ENCODE peak calls at places on chromosomes 3 and 15, in nine cellular contexts. W, O, R, B, F, K, A, U and V are unnamed samples.

GRCh38 chr15:83203543-83203942 is 4.1 kb downstream of the HDGFL3 start:
- DNase-seq in W (no peak), O (no peak), R (no peak), B (no peak), F (no peak), K (no peak), A (no peak), U (no peak), V (no peak)

GRCh38 chr3:169430687-169431404 is 232.7 kb downstream of the MECOM start:
- DNase-seq in W (no peak), O (no peak), R (peak; percentile 80), B (peak; percentile 3), F (no peak), K (peak; percentile 89), A (no peak), U (no peak), V (peak; percentile 45)

GRCh38 chr3:86968224-86968932 is 22.6 kb downstream of the VGLL3 start:
- DNase-seq in W (no peak), O (no peak), R (no peak), B (no peak), F (no peak), K (peak; percentile 22), A (no peak), U (no peak), V (no peak)

GRCh38 chr3:100844063-100844936 is 135.0 kb downstream of the TFG start:
- DNase-seq in W (no peak), O (no peak), R (peak; percentile 89), B (no peak), F (no peak), K (no peak), A (no peak), U (no peak), V (no peak)

GRCh38 chr15:80852676-80853075 is 73.5 kb downstream of the CEMIP start:
- DNase-seq in W (no peak), O (no peak), R (peak; percentile 62), B (no peak), F (peak; percentile 20), K (peak; percentile 89), A (no peak), U (no peak), V (peak; percentile 49)

GRCh38 chr3:111072016-111072891 is 638 bp downstream of the NECTIN3 start:
- DNase-seq in W (no peak), O (peak; percentile 79), R (peak; percentile 52), B (peak; percentile 38), F (peak; percentile 18), K (peak; percentile 26), A (no peak), U (peak; percentile 22), V (peak; percentile 39)

GRCh38 chr3:189355115-189355480 is 183.3 kb downstream of the TPRG1 start:
- DNase-seq in W (no peak), O (no peak), R (no peak), B (no peak), F (no peak), K (no peak), A (no peak), U (no peak), V (no peak)

GRCh38 chr3:157914882-157915281 is 191.3 kb downstream of the SHOX2 start:
- DNase-seq in W (no peak), O (no peak), R (no peak), B (no peak), F (no peak), K (peak; percentile 75), A (no peak), U (no peak), V (peak; percentile 5)

GRCh38 chr15:42036112-42036905 is 15.5 kb upstream of the PLA2G4E start:
- DNase-seq in W (no peak), O (no peak), R (no peak), B (no peak), F (no peak), K (no peak), A (no peak), U (no peak), V (no peak)

GRCh38 chr3:173397161-173398110 is at the start of gene NLGN1:
- DNase-seq in W (no peak), O (peak; percentile 87), R (peak; percentile 1), B (peak; percentile 73), F (peak; percentile 85), K (peak; percentile 17), A (no peak), U (no peak), V (no peak)

GRCh38 chr3:41035445-41036022 is 163.8 kb upstream of the CTNNB1 start:
- DNase-seq in W (no peak), O (no peak), R (no peak), B (no peak), F (no peak), K (no peak), A (no peak), U (no peak), V (no peak)

GRCh38 chr3:61864886-61865285 is 303.5 kb downstream of the PTPRG start:
- DNase-seq in W (no peak), O (no peak), R (peak; percentile 9), B (peak; percentile 22), F (no peak), K (no peak), A (no peak), U (no peak), V (no peak)

GRCh38 chr15:34436956-34437442 is 609 bp downstream of the GOLGA8A start:
- DNase-seq in W (peak; percentile 44), O (no peak), R (peak; percentile 26), B (peak; percentile 42), F (peak; percentile 4), K (peak; percentile 47), A (peak; percentile 52), U (peak; percentile 30), V (peak; percentile 35)

GRCh38 chr3:3799173-3800075 is at the start of gene LRRN1:
- DNase-seq in W (peak; percentile 71), O (no peak), R (peak; percentile 9), B (no peak), F (peak; percentile 87), K (no peak), A (peak; percentile 21), U (peak; percentile 51), V (peak; percentile 12)

GRCh38 chr3:19474169-19474568 is 325.9 kb downstream of the KCNH8 start:
- DNase-seq in W (no peak), O (no peak), R (no peak), B (no peak), F (peak; percentile 4), K (no peak), A (no peak), U (no peak), V (no peak)

GRCh38 chr3:34235096-34235495 is 436.7 kb downstream of the PDCD6IP start:
- DNase-seq in W (no peak), O (no peak), R (no peak), B (no peak), F (no peak), K (no peak), A (no peak), U (no peak), V (no peak)

GRCh38 chr15:75669191-75669878 is 21.6 kb downstream of the SNX33 start:
- DNase-seq in W (no peak), O (no peak), R (peak; percentile 100), B (peak; percentile 44), F (no peak), K (peak; percentile 84), A (no peak), U (no peak), V (peak; percentile 92)

GRCh38 chr15:82545478-82545877 is 5.2 kb upstream of the RPS17 start:
- DNase-seq in W (no peak), O (peak; percentile 21), R (no peak), B (no peak), F (no peak), K (no peak), A (no peak), U (no peak), V (no peak)

GRCh38 chr15:99090011-99090699 is 14.7 kb upstream of the SYNM start:
- DNase-seq in W (no peak), O (no peak), R (no peak), B (no peak), F (no peak), K (no peak), A (peak; percentile 60), U (no peak), V (no peak)

GRCh38 chr3:95775486-95776094 is 1038.8 kb upstream of the EPHA6 start:
- DNase-seq in W (no peak), O (no peak), R (no peak), B (no peak), F (no peak), K (no peak), A (no peak), U (no peak), V (no peak)